ENCODE peak calls at places on chromosomes 6 and 20, in four cellular contexts. J is H9, K is mesendoderm, O is H1. G is an unnamed sample.

GRCh38 chr6:140845666-140846065 is 1287.1 kb upstream of the GJE1 start:
- DNase-seq in J (no peak), O (no peak), K (no peak), G (no peak)

GRCh38 chr6:73942581-73942980 is 246.6 kb downstream of the CD109 start:
- DNase-seq in K (peak; percentile 96), J (peak; percentile 64), O (peak; percentile 21), G (peak; percentile 79)

GRCh38 chr6:101322921-101323320 is 70.6 kb upstream of the GRIK2 start:
- DNase-seq in O (no peak), J (no peak), K (no peak), G (no peak)

GRCh38 chr6:92777146-92777740 is 642.1 kb downstream of the EPHA7 start:
- DNase-seq in K (peak; percentile 65), O (no peak), J (no peak), G (peak; percentile 42)

GRCh38 chr6:133512410-133513016 is 271.4 kb downstream of the EYA4 start:
- DNase-seq in O (no peak), J (peak; percentile 39), K (peak; percentile 61), G (peak; percentile 67)

GRCh38 chr6:107811591-107812218 is 12.4 kb downstream of the SCML4 start:
- DNase-seq in O (no peak), J (no peak), K (no peak), G (peak; percentile 21)

GRCh38 chr20:1617055-1617454 is 2.8 kb downstream of the SIRPB1 start:
- DNase-seq in O (no peak), J (no peak), K (no peak), G (no peak)

GRCh38 chr6:93749191-93749590 is 329.8 kb upstream of the EPHA7 start:
- DNase-seq in O (no peak), K (no peak), J (no peak), G (no peak)

GRCh38 chr20:53654932-53655674 is 61.5 kb upstream of the ZNF217 start:
- DNase-seq in O (no peak), J (no peak), K (no peak), G (no peak)

GRCh38 chr6:1316482-1317220 is 4.8 kb downstream of the FOXQ1 start:
- DNase-seq in J (peak; percentile 72), O (no peak), K (peak; percentile 65), G (no peak)

GRCh38 chr6:66605011-66605410 is 898.0 kb upstream of the EYS start:
- DNase-seq in O (no peak), J (no peak), K (no peak), G (no peak)

GRCh38 chr6:19753822-19754221 is 83.3 kb upstream of the ID4 start:
- DNase-seq in J (no peak), K (no peak), O (no peak), G (no peak)

GRCh38 chr6:7155871-7156579 is 48.3 kb downstream of the RREB1 start:
- DNase-seq in J (no peak), K (no peak), O (no peak), G (no peak)
- H3K4me1 ChIP-seq in J (peaks cover 9% of the 10 kb centered on the region), K (peaks cover 9% of the 10 kb centered on the region), O (peaks cover 13% of the 10 kb centered on the region), G (peaks cover 23% of the 10 kb centered on the region)

DNA sequence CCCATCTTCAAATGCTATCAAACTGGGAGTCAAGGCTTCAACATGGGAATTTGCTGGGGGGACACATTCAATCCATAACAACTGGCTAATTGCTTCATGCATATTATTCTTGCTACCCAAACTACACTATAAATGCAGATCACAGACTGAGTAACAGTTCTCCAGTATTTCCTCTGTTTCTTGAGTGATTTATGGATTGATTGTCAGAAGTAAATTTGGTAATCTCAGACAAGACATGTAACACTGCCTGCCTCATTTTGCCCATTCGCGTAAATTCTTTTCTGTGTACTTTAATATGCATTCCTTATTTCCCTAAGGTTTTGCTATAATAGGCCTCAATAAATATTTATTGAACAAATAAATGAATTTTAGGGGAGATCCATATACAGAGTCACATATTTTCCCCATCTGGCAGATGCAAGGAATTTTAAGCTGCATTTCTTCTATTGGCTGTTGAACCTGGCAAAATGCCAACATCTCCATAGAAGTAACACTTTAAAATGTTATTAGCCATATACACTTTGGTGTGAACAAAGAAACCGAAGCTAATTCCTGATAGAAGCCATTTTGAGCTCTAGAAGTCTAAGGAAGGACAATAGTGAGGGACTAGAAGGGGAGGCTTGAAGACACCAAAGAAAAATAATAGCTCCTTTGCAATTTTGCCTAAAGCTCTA is 98.2 kb downstream of the QRSL1 start:
- DNase-seq in J (no peak), K (no peak), O (no peak), G (no peak)
- H3K56ac ChIP-seq in J (no peak overlapping the region), K (no peak overlapping the region), O (no peak overlapping the region), G (no peak overlapping the region)

DNA sequence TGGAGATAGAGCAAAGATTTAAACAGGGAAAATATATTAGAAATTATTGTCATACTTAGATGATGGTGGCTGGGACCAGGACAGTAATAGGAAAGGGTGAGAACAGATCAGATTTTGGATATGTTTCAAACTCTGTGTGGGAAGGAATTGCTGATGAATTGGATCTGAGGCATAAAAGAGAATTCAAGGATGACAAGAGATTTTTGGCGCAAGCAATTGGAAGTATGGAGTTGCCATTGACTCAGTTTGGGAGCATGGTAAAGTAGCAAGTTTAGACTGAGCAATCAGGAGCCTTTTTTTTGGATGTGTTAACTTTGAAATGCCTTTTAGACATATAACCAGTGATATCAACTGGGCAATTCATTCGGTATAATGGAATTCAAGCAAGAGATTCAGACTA is 14.4 kb downstream of the TAB2 start:
- DNase-seq in K (no peak), O (no peak), J (no peak), G (peak; percentile 12)
- H3K4me1 ChIP-seq in K (peaks cover 8% of the 10 kb centered on the region), O (peaks cover 18% of the 10 kb centered on the region), J (peaks cover 6% of the 10 kb centered on the region), G (peaks cover 14% of the 10 kb centered on the region)

GRCh38 chr6:131013495-131013894 is 49.5 kb downstream of the EPB41L2 start:
- DNase-seq in J (no peak), O (no peak), K (no peak), G (peak; percentile 88)

GRCh38 chr6:131015192-131015591 is 47.9 kb downstream of the EPB41L2 start:
- DNase-seq in J (no peak), O (no peak), K (no peak), G (no peak)

GRCh38 chr6:131007286-131007685 is 55.8 kb downstream of the EPB41L2 start:
- DNase-seq in J (no peak), O (no peak), K (no peak), G (no peak)

GRCh38 chr6:131014080-131014776 is 48.8 kb downstream of the EPB41L2 start:
- DNase-seq in K (no peak), J (no peak), O (no peak), G (no peak)

DNA sequence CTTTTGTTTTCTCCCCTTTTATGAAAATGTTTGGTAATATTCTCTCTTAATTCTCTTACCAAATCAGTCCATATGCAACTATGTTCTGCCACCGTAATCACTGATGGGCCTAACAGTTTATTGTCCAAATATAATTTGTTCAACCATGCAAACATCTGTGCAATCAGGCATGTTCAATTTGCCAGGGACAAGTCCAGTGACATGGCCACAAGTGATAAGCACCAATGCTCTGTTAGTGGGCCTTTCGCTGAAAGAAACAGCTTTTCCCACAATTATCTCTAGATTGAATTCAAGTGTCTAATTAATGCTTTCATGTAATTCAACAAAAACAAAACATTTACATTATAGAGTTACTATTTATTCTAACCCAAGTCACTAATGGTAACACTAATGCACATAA is 53.3 kb downstream of the EPB41L2 start:
- DNase-seq in K (no peak), O (no peak), J (no peak), G (no peak)
- H3K56ac ChIP-seq in K (no peak overlapping the region), O (no peak overlapping the region), J (no peak overlapping the region), G (no peak overlapping the region)

DNA sequence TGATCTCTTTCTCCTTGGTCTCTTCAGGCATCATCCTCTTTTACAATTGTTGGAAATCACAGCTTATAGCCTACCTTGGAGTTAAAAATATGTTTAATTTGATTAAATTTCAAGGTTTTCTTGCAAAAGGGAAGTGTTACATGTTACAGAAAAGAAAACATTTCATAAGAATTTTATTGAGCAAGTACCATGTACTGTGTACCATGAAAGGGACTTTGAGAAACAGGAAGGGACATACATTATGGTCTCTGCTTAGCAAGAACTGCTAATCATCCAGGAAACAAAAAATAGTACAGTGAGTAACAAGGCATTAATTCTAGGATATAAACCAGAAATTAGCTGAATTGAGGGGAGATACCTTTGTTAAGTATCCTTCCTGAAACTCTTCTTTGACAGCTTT is 145.3 kb upstream of the SPACA1 start:
- DNase-seq in J (no peak), O (no peak), K (no peak), G (no peak)
- H3K4me1 ChIP-seq in J (peaks cover 9% of the 10 kb centered on the region), O (peaks cover 17% of the 10 kb centered on the region), K (no peaks in the 10 kb centered on the region), G (no peaks in the 10 kb centered on the region)

G was measured in IMR-90.